ENCODE peak calls at places on chromosomes 1 and 21, in nine cellular contexts. R is CD8-positive, alpha-beta memory T cell; S is aorta; L is CD8-positive, alpha-beta T cell; W is heart left ventricle; G is cardiac muscle cell; A is esophagus squamous epithelium; I is upper lobe of right lung; C is ascending aorta. Q is an unnamed sample. For H3K9me3, the result is how much of the 10 kb centered on the place peaks cover.

GRCh38 chr1:43861985-43862735 is 71.4 kb upstream of the ARTN start:
- DNase-seq in R (no peak), S (no peak), L (no peak), W (peak), G (peak), A (no peak), I (no peak), C (no peak), Q (no peak)

GRCh38 chr1:11383553-11384169 is 95.3 kb upstream of the DISP3 start:
- DNase-seq in R (no peak), S (no peak), L (no peak), W (no peak), G (no peak), A (no peak), I (no peak), C (no peak), Q (no peak)

GRCh38 chr1:25568834-25569598 is 25.6 kb downstream of the LDLRAP1 start:
- DNase-seq in R (no peak), S (peak), L (peak), W (peak), G (no peak), A (no peak), I (no peak), C (no peak), Q (no peak)

GRCh38 chr1:110067957-110068645 is 2.4 kb downstream of the ALX3 start:
- DNase-seq in R (peak), S (peak), L (no peak), W (no peak), G (peak), A (no peak), I (no peak), C (no peak), Q (no peak)

GRCh38 chr1:234111458-234112142 is 207.1 kb downstream of the SLC35F3 start:
- DNase-seq in R (no peak), S (no peak), L (no peak), W (peak), G (peak), A (no peak), I (peak), C (no peak), Q (no peak)

GRCh38 chr21:45331521-45332257 is 44.0 kb upstream of the POFUT2 start:
- DNase-seq in R (no peak), S (peak), L (no peak), W (peak), G (no peak), A (no peak), I (peak), C (no peak), Q (no peak)

GRCh38 chr1:47411441-47411840 is 4.6 kb upstream of the FOXE3 start:
- DNase-seq in R (no peak), S (no peak), L (no peak), W (no peak), G (no peak), A (no peak), I (no peak), C (no peak), Q (no peak)

GRCh38 chr21:35812679-35813078 is 247.6 kb downstream of the SETD4 start:
- DNase-seq in R (no peak), S (no peak), L (no peak), W (no peak), G (no peak), A (no peak), I (no peak), C (no peak), Q (no peak)

GRCh38 chr1:87117761-87118160 is 203.3 kb downstream of the HS2ST1 start:
- DNase-seq in R (no peak), S (no peak), L (no peak), W (no peak), G (no peak), A (no peak), I (no peak), C (no peak), Q (no peak)

GRCh38 chr1:207327994-207328393 is 6.5 kb downstream of the CD55 start:
- DNase-seq in R (no peak), S (no peak), L (no peak), W (no peak), G (no peak), A (no peak), I (no peak), C (no peak), Q (no peak)

GRCh38 chr1:42335809-42336518 is 929 bp upstream of the FOXJ3 start:
- DNase-seq in R (no peak), S (no peak), L (no peak), W (no peak), G (no peak), A (no peak), I (no peak), C (peak), Q (no peak)

GRCh38 chr21:17513214-17514123 is 626 bp downstream of the CXADR start:
- DNase-seq in R (peak), S (peak), L (no peak), W (peak), G (peak), A (no peak), I (peak), C (no peak), Q (no peak)

GRCh38 chr1:66397192-66397591 is 136.8 kb upstream of the SGIP1 start:
- DNase-seq in R (no peak), S (no peak), L (no peak), W (no peak), G (no peak), A (no peak), I (no peak), C (no peak), Q (no peak)

GRCh38 chr1:229027158-229027557 is 243.8 kb upstream of the RAB4A start:
- DNase-seq in R (no peak), S (no peak), L (no peak), W (no peak), G (no peak), A (no peak), I (no peak), C (no peak), Q (no peak)

GRCh38 chr1:32886012-32886827 is at the start of gene HPCA:
- DNase-seq in R (peak), S (peak), L (peak), W (peak), G (peak), A (no peak), I (peak), C (no peak), Q (no peak)

GRCh38 chr1:44714944-44715571 is 15.9 kb downstream of the RNU5D-1 start:
- DNase-seq in R (peak), S (no peak), L (peak), W (peak), G (peak), A (no peak), I (no peak), C (peak), Q (peak)

GRCh38 chr1:161691846-161692245 is 15.2 kb upstream of the FCRLA start:
- DNase-seq in R (no peak), S (no peak), L (no peak), W (no peak), G (no peak), A (no peak), I (no peak), C (no peak), Q (no peak)

GRCh38 chr1:193183019-193183643 is 3.3 kb downstream of the B3GALT2 start:
- DNase-seq in R (peak), S (no peak), L (no peak), W (no peak), G (peak), A (no peak), I (no peak), C (no peak), Q (no peak)

GRCh38 chr1:69919129-69919921 is 286.1 kb downstream of the LRRC40 start:
- DNase-seq in R (no peak), S (peak), L (no peak), W (no peak), G (no peak), A (no peak), I (peak), C (no peak), Q (no peak)

GRCh38 chr1:50703240-50703639 is 256.8 kb downstream of the FAF1 start:
- DNase-seq in R (no peak), S (no peak), L (no peak), W (no peak), G (no peak), A (no peak), I (no peak), C (no peak), Q (no peak)

GRCh38 chr1:180580237-180580636 is 21.5 kb downstream of the OVAAL start:
- DNase-seq in R (no peak), S (no peak), L (no peak), W (no peak), G (no peak), A (no peak), I (no peak), C (no peak), Q (no peak)

GRCh38 chr1:226384040-226384439 is 23.9 kb downstream of the PARP1 start:
- DNase-seq in R (no peak), S (no peak), L (no peak), W (no peak), G (no peak), A (no peak), I (no peak), C (no peak), Q (no peak)

GRCh38 chr1:199287632-199288031 is 648.8 kb downstream of the PTPRC start:
- DNase-seq in R (no peak), S (no peak), L (no peak), W (no peak), G (no peak), A (no peak), I (no peak), C (no peak), Q (no peak)

GRCh38 chr1:163211667-163212066 is 9.0 kb upstream of the RGS5 start:
- DNase-seq in R (no peak), S (no peak), L (no peak), W (no peak), G (no peak), A (no peak), I (no peak), C (no peak), Q (no peak)

GRCh38 chr1:22832414-22832786 is 121.8 kb downstream of the EPHB2 start:
- DNase-seq in R (no peak), S (no peak), L (no peak), W (no peak), G (no peak), A (no peak), I (no peak), C (no peak), Q (no peak)

GRCh38 chr21:45596704-45597318 is 46.7 kb upstream of the PCBP3 start:
- DNase-seq in R (peak), S (peak), L (peak), W (peak), G (peak), A (no peak), I (peak), C (peak), Q (peak)

GRCh38 chr1:118986291-118986838 is 1.8 kb downstream of the TBX15 start:
- DNase-seq in R (no peak), S (no peak), L (no peak), W (no peak), G (no peak), A (no peak), I (no peak), C (no peak), Q (no peak)

GRCh38 chr1:50333595-50333974 is 89.7 kb downstream of the DMRTA2 start:
- DNase-seq in R (no peak), S (peak), L (peak), W (peak), G (peak), A (no peak), I (peak), C (no peak), Q (peak)

GRCh38 chr1:154423303-154423987 is 18.3 kb downstream of the IL6R start:
- DNase-seq in R (no peak), S (peak), L (no peak), W (no peak), G (no peak), A (no peak), I (no peak), C (no peak), Q (no peak)

GRCh38 chr1:220347654-220348175 is 75.5 kb upstream of the RAB3GAP2 start:
- DNase-seq in R (no peak), S (no peak), L (no peak), W (no peak), G (no peak), A (no peak), I (no peak), C (no peak), Q (no peak)

GRCh38 chr1:152447484-152447883 is 33.4 kb upstream of the CRNN start:
- DNase-seq in R (no peak), S (no peak), L (no peak), W (no peak), G (no peak), A (no peak), I (no peak), C (no peak), Q (no peak)

GRCh38 chr1:152448496-152448895 is 34.4 kb upstream of the CRNN start:
- DNase-seq in R (no peak), S (no peak), L (no peak), W (no peak), G (no peak), A (no peak), I (no peak), C (no peak), Q (no peak)

GRCh38 chr1:152448095-152448494 is 34.0 kb upstream of the CRNN start:
- DNase-seq in R (no peak), S (no peak), L (no peak), W (no peak), G (no peak), A (no peak), I (no peak), C (no peak), Q (no peak)

GRCh38 chr1:152451254-152451653 is 37.2 kb upstream of the CRNN start:
- DNase-seq in R (no peak), S (no peak), L (no peak), W (no peak), G (no peak), A (no peak), I (no peak), C (no peak), Q (no peak)

GRCh38 chr1:152449661-152450060 is 35.6 kb upstream of the CRNN start:
- DNase-seq in R (no peak), S (no peak), L (no peak), W (no peak), G (no peak), A (no peak), I (no peak), C (no peak), Q (no peak)
- H3K9me3 ChIP-seq in R (under half), S (under half), L (under half), W (under half), G (under half), A (under half), I (under half), C (under half), Q (under half)

DNA sequence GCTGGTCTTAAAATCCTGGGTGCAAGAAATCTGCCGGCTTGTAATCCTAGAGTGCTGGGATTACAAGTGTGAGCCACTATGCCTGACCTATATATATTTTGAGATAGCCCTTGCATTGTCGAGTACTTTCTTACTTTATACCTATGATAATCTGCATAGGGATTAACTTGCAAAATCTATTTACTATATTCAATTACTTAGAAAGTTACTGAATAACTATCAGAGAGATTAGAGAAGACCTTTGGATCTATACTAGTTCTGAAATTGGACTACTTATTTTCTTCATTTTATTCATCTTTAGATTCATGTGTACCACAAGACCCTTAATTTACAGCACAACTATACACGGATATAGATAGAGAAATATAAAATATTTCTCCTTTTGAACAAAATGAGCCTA is 1766.0 kb downstream of the NCAM2 start:
- DNase-seq in R (no peak), S (no peak), L (no peak), W (no peak), G (no peak), A (no peak), I (no peak), C (no peak), Q (no peak)
- H3K9me3 ChIP-seq in R (under half), S (under half), L (under half), W (under half), G (under half), A (under half), I (under half), C (under half), Q (under half)

GRCh38 chr1:236302941-236303340 is 21.2 kb upstream of the ERO1B start:
- DNase-seq in R (no peak), S (no peak), L (no peak), W (no peak), G (no peak), A (no peak), I (no peak), C (no peak), Q (no peak)

GRCh38 chr1:236301958-236302335 is 20.2 kb upstream of the ERO1B start:
- DNase-seq in R (no peak), S (no peak), L (no peak), W (no peak), G (no peak), A (no peak), I (no peak), C (no peak), Q (no peak)

GRCh38 chr1:236304682-236305081 is 22.9 kb upstream of the ERO1B start:
- DNase-seq in R (no peak), S (no peak), L (no peak), W (no peak), G (no peak), A (no peak), I (no peak), C (no peak), Q (no peak)

GRCh38 chr1:236303675-236304074 is 21.9 kb upstream of the ERO1B start:
- DNase-seq in R (peak), S (no peak), L (peak), W (no peak), G (no peak), A (no peak), I (no peak), C (no peak), Q (no peak)

GRCh38 chr1:236301080-236301957 is 19.6 kb upstream of the ERO1B start:
- DNase-seq in R (no peak), S (no peak), L (no peak), W (no peak), G (no peak), A (no peak), I (no peak), C (no peak), Q (no peak)
- H3K9me3 ChIP-seq in R (under half), S (under half), L (under half), W (under half), G (under half), A (under half), I (under half), C (under half), Q (under half)

GRCh38 chr1:8398086-8398485 is 80.2 kb downstream of the SLC45A1 start:
- DNase-seq in R (no peak), S (no peak), L (no peak), W (no peak), G (no peak), A (no peak), I (no peak), C (peak), Q (no peak)
- H3K9me3 ChIP-seq in R (under half), S (under half), L (under half), W (under half), G (under half), A (under half), I (under half), C (under half), Q (under half)

GRCh38 chr1:61207416-61207815 is 125.1 kb downstream of the NFIA start:
- DNase-seq in R (no peak), S (no peak), L (no peak), W (no peak), G (no peak), A (no peak), I (no peak), C (no peak), Q (no peak)
- H3K9me3 ChIP-seq in R (under half), S (under half), L (under half), W (under half), G (under half), A (under half), I (under half), C (under half), Q (under half)

GRCh38 chr1:2966940-2967725 is 54.1 kb upstream of the ACTRT2 start:
- DNase-seq in R (no peak), S (peak), L (no peak), W (no peak), G (no peak), A (no peak), I (peak), C (no peak), Q (no peak)
- H3K9me3 ChIP-seq in R (under half), S (under half), L (under half), W (under half), G (under half), A (under half), I (under half), C (under half), Q (under half)

GRCh38 chr1:106749491-106749890 is 307.0 kb upstream of the PRMT6 start:
- DNase-seq in R (no peak), S (no peak), L (no peak), W (no peak), G (no peak), A (no peak), I (no peak), C (no peak), Q (no peak)

GRCh38 chr1:106747791-106748190 is 308.7 kb upstream of the PRMT6 start:
- DNase-seq in R (no peak), S (no peak), L (no peak), W (no peak), G (no peak), A (no peak), I (peak), C (peak), Q (no peak)

GRCh38 chr1:106749906-106750305 is 306.6 kb upstream of the PRMT6 start:
- DNase-seq in R (no peak), S (no peak), L (no peak), W (no peak), G (no peak), A (no peak), I (no peak), C (no peak), Q (no peak)

GRCh38 chr1:106748581-106748980 is 307.9 kb upstream of the PRMT6 start:
- DNase-seq in R (no peak), S (no peak), L (no peak), W (no peak), G (no peak), A (no peak), I (no peak), C (no peak), Q (no peak)

DNA sequence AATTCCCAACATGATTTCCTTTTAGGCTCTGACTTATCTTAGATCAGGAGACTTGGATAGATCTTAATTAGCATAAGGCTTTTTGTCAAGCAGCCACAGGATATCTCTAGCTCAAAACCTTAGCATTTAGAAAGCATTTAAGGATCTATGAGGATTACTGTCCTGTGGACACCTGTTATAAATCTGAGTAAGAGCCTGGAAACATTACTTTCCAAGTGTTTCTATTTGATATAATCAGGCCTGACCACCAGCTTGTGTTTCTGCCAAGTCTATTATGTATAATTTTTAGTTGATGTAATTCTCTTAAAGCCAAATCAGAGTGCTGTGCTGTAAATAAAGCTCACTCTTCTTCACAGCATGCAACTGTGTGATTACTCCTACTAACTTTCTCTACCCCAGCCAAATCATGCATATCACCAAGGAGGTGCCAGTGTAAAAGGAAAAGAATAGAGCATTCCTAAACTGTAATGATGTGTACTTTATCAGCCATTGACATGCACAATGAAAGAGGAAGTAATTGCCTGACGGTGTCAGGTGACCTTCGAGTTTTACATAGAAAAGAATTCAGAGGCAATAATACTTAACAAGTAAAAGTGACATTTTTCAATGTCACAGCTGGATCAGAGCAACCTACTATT is 309.9 kb upstream of the PRMT6 start:
- DNase-seq in R (no peak), S (no peak), L (no peak), W (no peak), G (no peak), A (no peak), I (no peak), C (no peak), Q (no peak)
- H3K9me3 ChIP-seq in R (under half), S (under half), L (under half), W (under half), G (under half), A (under half), I (under half), C (under half), Q (under half)

GRCh38 chr1:5479876-5480275 is 512.3 kb downstream of the NPHP4 start:
- DNase-seq in R (no peak), S (no peak), L (no peak), W (no peak), G (no peak), A (no peak), I (no peak), C (no peak), Q (no peak)
- H3K9me3 ChIP-seq in R (under half), S (under half), L (under half), W (under half), G (under half), A (under half), I (under half), C (under half), Q (under half)

GRCh38 chr1:152349611-152350010 is 10.2 kb downstream of the FLG2 start:
- DNase-seq in R (no peak), S (no peak), L (no peak), W (no peak), G (no peak), A (no peak), I (no peak), C (no peak), Q (no peak)

GRCh38 chr1:152347116-152347728 is 12.6 kb downstream of the FLG2 start:
- DNase-seq in R (peak), S (no peak), L (peak), W (no peak), G (no peak), A (no peak), I (no peak), C (no peak), Q (no peak)

GRCh38 chr1:152344463-152344862 is 15.3 kb downstream of the FLG2 start:
- DNase-seq in R (no peak), S (no peak), L (no peak), W (no peak), G (no peak), A (no peak), I (no peak), C (no peak), Q (no peak)

GRCh38 chr1:152348447-152348846 is 11.4 kb downstream of the FLG2 start:
- DNase-seq in R (no peak), S (no peak), L (no peak), W (no peak), G (no peak), A (no peak), I (no peak), C (no peak), Q (no peak)
- H3K9me3 ChIP-seq in R (under half), S (under half), L (under half), W (under half), G (under half), A (under half), I (under half), C (under half), Q (under half)

Q was measured in T-helper 17 cell.